ENCODE peak calls at places on chromosome 2, in nine cellular contexts. A is heart left ventricle; X is astrocyte of the cerebellum; S is A172; R is stimulated activated CD8-positive, alpha-beta memory T cell treated with anti-CD3 and anti-CD28 coated beads, Interleukin-7, amount 100 ng/mL, for 24 hours; T is esophagus squamous epithelium; H is GM10248; B is stimulated activated effector memory CD8-positive, alpha-beta T cell treated with anti-CD3 and anti-CD28 coated beads, Interleukin-12 subunit alpha, Interleukin-12 subunit beta, amount 100 ng/mL, for 72 hours; Z is tibial artery. E is an unnamed sample.

GRCh38 chr2:1658394-1659151 is 85.7 kb downstream of the PXDN start:
- DNase-seq in A (peak; percentile 39), X (no peak), S (no peak), R (no peak), T (no peak), H (no peak), B (no peak), Z (peak; percentile 18), E (no peak)

GRCh38 chr2:237693281-237694039 is 66.1 kb downstream of the LRRFIP1 start:
- DNase-seq in A (no peak), X (no peak), S (peak; percentile 80), R (no peak), T (no peak), H (no peak), B (peak; percentile 73), Z (no peak), E (no peak)

GRCh38 chr2:71679481-71679880 is 226.1 kb downstream of the DYSF start:
- DNase-seq in A (no peak), X (no peak), S (no peak), R (no peak), T (no peak), H (no peak), B (no peak), Z (no peak), E (no peak)

GRCh38 chr2:237198144-237198900 is 112.6 kb downstream of the COPS8 start:
- DNase-seq in A (no peak), X (no peak), S (no peak), R (no peak), T (no peak), H (no peak), B (no peak), Z (no peak), E (no peak)

GRCh38 chr2:153477096-153477555 is 1.4 kb downstream of the RPRM start:
- DNase-seq in A (no peak), X (no peak), S (no peak), R (no peak), T (no peak), H (no peak), B (no peak), Z (no peak), E (peak; percentile 72)

GRCh38 chr2:70496819-70497218 is 56.8 kb downstream of the TGFA start:
- DNase-seq in A (no peak), X (no peak), S (no peak), R (no peak), T (no peak), H (no peak), B (no peak), Z (no peak), E (no peak)

GRCh38 chr2:224973112-224974016 is 68.9 kb downstream of the DOCK10 start:
- DNase-seq in A (no peak), X (no peak), S (peak; percentile 54), R (no peak), T (no peak), H (no peak), B (no peak), Z (no peak), E (no peak)

GRCh38 chr2:60411295-60411694 is 142.2 kb downstream of the BCL11A start:
- DNase-seq in A (no peak), X (no peak), S (no peak), R (no peak), T (no peak), H (no peak), B (no peak), Z (no peak), E (no peak)

GRCh38 chr2:99635710-99636431 is 146.1 kb upstream of the REV1 start:
- DNase-seq in A (peak; percentile 84), X (no peak), S (no peak), R (no peak), T (no peak), H (no peak), B (no peak), Z (peak; percentile 80), E (no peak)

GRCh38 chr2:73373335-73373734 is 12.3 kb upstream of the ALMS1 start:
- DNase-seq in A (no peak), X (no peak), S (no peak), R (no peak), T (no peak), H (no peak), B (no peak), Z (no peak), E (no peak)

GRCh38 chr2:133667085-133667484 is 98.8 kb upstream of the NCKAP5 start:
- DNase-seq in A (no peak), X (no peak), S (peak; percentile 77), R (no peak), T (no peak), H (no peak), B (no peak), Z (no peak), E (no peak)

GRCh38 chr2:216572582-216573578 is 60.3 kb upstream of the IGFBP2 start:
- DNase-seq in A (peak; percentile 83), X (no peak), S (peak; percentile 30), R (no peak), T (no peak), H (no peak), B (no peak), Z (peak; percentile 83), E (no peak)

GRCh38 chr2:105103481-105103880 is 65.6 kb downstream of the MRPS9 start:
- DNase-seq in A (no peak), X (no peak), S (no peak), R (no peak), T (no peak), H (no peak), B (no peak), Z (no peak), E (no peak)

GRCh38 chr2:187541086-187542085 is 12.8 kb downstream of the TFPI start:
- DNase-seq in A (no peak), X (peak; percentile 88), S (peak; percentile 87), R (no peak), T (no peak), H (no peak), B (no peak), Z (peak; percentile 58), E (no peak)

GRCh38 chr2:69911985-69912563 is 2.8 kb upstream of the MXD1 start:
- DNase-seq in A (no peak), X (peak; percentile 47), S (peak; percentile 48), R (no peak), T (no peak), H (no peak), B (no peak), Z (no peak), E (no peak)

GRCh38 chr2:239882335-239882734 is 142.8 kb downstream of the NDUFA10 start:
- DNase-seq in A (no peak), X (no peak), S (peak; percentile 38), R (peak; percentile 21), T (peak; percentile 13), H (peak; percentile 57), B (peak; percentile 71), Z (no peak), E (peak; percentile 31)

GRCh38 chr2:109200616-109201464 is 71.8 kb downstream of the SH3RF3 start:
- DNase-seq in A (no peak), X (no peak), S (no peak), R (no peak), T (no peak), H (no peak), B (no peak), Z (no peak), E (no peak)

GRCh38 chr2:63820969-63821368 is 20.7 kb upstream of the UGP2 start:
- DNase-seq in A (no peak), X (no peak), S (no peak), R (no peak), T (no peak), H (no peak), B (no peak), Z (no peak), E (no peak)

GRCh38 chr2:169300617-169301530 is 61.5 kb downstream of the LRP2 start:
- DNase-seq in A (no peak), X (no peak), S (no peak), R (no peak), T (no peak), H (no peak), B (no peak), Z (no peak), E (no peak)

GRCh38 chr2:237581751-237582746 is 8.5 kb downstream of the RAB17 start:
- DNase-seq in A (peak; percentile 83), X (no peak), S (peak; percentile 69), R (no peak), T (no peak), H (peak; percentile 56), B (peak; percentile 68), Z (peak; percentile 70), E (no peak)

GRCh38 chr2:240467659-240468299 is 32.3 kb downstream of the GPC1 start:
- DNase-seq in A (peak; percentile 52), X (no peak), S (no peak), R (no peak), T (no peak), H (no peak), B (no peak), Z (no peak), E (peak; percentile 52)

E was measured in H1.